ENCODE peak calls at places on chromosomes 6 and 20, in nine cellular contexts. B is iPS-NIHi11; I is T-helper 9 cell; L is transverse colon; J is fibroblast of pulmonary artery; K is GM23248; W is Calu3; Q is activated naive CD4-positive, alpha-beta T cell treated with Interleukin-2 at 50 U/mL for 16 hours; U is effector CD4-positive, alpha-beta T cell. N is an unnamed sample.

GRCh38 chr20:2130062-2130591 is 28.5 kb downstream of the STK35 start:
- DNase-seq in B (no peak), I (no peak), L (no peak), J (peak), K (no peak), W (no peak), Q (no peak), U (no peak), N (no peak)

GRCh38 chr6:39962831-39963230 is 28.6 kb upstream of the MOCS1 start:
- DNase-seq in B (no peak), I (no peak), L (no peak), J (peak), K (peak), W (no peak), Q (no peak), U (no peak), N (no peak)

GRCh38 chr6:151537561-151537960 is 43.7 kb downstream of the CCDC170 start:
- DNase-seq in B (no peak), I (no peak), L (no peak), J (no peak), K (no peak), W (no peak), Q (no peak), U (no peak), N (no peak)

GRCh38 chr6:7047966-7048365 is 59.8 kb upstream of the RREB1 start:
- DNase-seq in B (no peak), I (no peak), L (no peak), J (peak), K (peak), W (no peak), Q (no peak), U (no peak), N (no peak)

GRCh38 chr6:28658475-28659249 is 133.0 kb downstream of the GPX5 start:
- DNase-seq in B (peak), I (no peak), L (no peak), J (no peak), K (peak), W (no peak), Q (no peak), U (no peak), N (no peak)

GRCh38 chr6:11161031-11161966 is 49.8 kb upstream of the ERVFRD-1 start:
- DNase-seq in B (no peak), I (no peak), L (no peak), J (peak), K (peak), W (no peak), Q (no peak), U (no peak), N (no peak)

GRCh38 chr20:1998715-1999114 is 4.9 kb upstream of the PDYN start:
- DNase-seq in B (no peak), I (no peak), L (no peak), J (no peak), K (no peak), W (no peak), Q (no peak), U (no peak), N (no peak)

GRCh38 chr6:135703621-135704020 is 147.9 kb upstream of the PDE7B start:
- DNase-seq in B (no peak), I (no peak), L (no peak), J (no peak), K (no peak), W (no peak), Q (peak), U (no peak), N (no peak)

GRCh38 chr20:51760905-51761544 is 7.2 kb downstream of the ATP9A start:
- DNase-seq in B (no peak), I (no peak), L (no peak), J (peak), K (peak), W (peak), Q (no peak), U (no peak), N (no peak)

GRCh38 chr6:13733178-13733851 is 21.7 kb upstream of the RANBP9 start:
- DNase-seq in B (peak), I (no peak), L (peak), J (peak), K (peak), W (peak), Q (no peak), U (no peak), N (peak)

GRCh38 chr20:50088022-50088421 is 24.9 kb downstream of the UBE2V1 start:
- DNase-seq in B (no peak), I (no peak), L (no peak), J (no peak), K (no peak), W (no peak), Q (no peak), U (no peak), N (no peak)

GRCh38 chr6:35694462-35694861 is 5.7 kb upstream of the FKBP5 start:
- DNase-seq in B (no peak), I (no peak), L (no peak), J (peak), K (peak), W (no peak), Q (no peak), U (no peak), N (no peak)

GRCh38 chr20:40459299-40459698 is 229.7 kb downstream of the MAFB start:
- DNase-seq in B (no peak), I (no peak), L (no peak), J (no peak), K (no peak), W (no peak), Q (no peak), U (no peak), N (no peak)

GRCh38 chr6:6583836-6584235 is 4.7 kb upstream of the LY86 start:
- DNase-seq in B (no peak), I (no peak), L (no peak), J (no peak), K (no peak), W (no peak), Q (no peak), U (no peak), N (no peak)